ENCODE peak calls at places on chromosomes 5 and 9, in eight cellular contexts. Y is IMR-90, D is endothelial cell of umbilical vein, C is H9, X is PC-3, K is astrocyte, A is SK-N-SH, T is mammary epithelial cell. B is an unnamed sample. For H3K4me1, the result is how much of the 10 kb centered on the place peaks cover.

GRCh38 chr9:27206041-27206440 is 90.9 kb downstream of the EQTN start:
- DNase-seq in Y (no peak), D (no peak), C (no peak), X (no peak), K (no peak), A (no peak), T (no peak), B (no peak)

GRCh38 chr9:110623462-110624025 is 44.0 kb upstream of the SVEP1 start:
- DNase-seq in Y (peak), D (peak), C (no peak), X (peak), K (peak), A (peak), T (peak), B (peak)

GRCh38 chr9:113505963-113506624 is 42.6 kb downstream of the RGS3 start:
- DNase-seq in Y (no peak), D (no peak), C (no peak), X (no peak), K (no peak), A (no peak), T (no peak), B (no peak)

GRCh38 chr9:112169368-112169767 is 5.7 kb downstream of the SUSD1 start:
- DNase-seq in Y (no peak), D (no peak), C (no peak), X (peak), K (no peak), A (no peak), T (peak), B (no peak)

GRCh38 chr9:2228132-2228531 is 213.0 kb downstream of the SMARCA2 start:
- DNase-seq in Y (no peak), D (peak), C (peak), X (no peak), K (no peak), A (peak), T (no peak), B (peak)

GRCh38 chr5:93346301-93346700 is 234.7 kb downstream of the NR2F1-AS1 start:
- DNase-seq in Y (peak), D (no peak), C (no peak), X (no peak), K (no peak), A (no peak), T (no peak), B (peak)

GRCh38 chr5:71865665-71866320 is 146.7 kb downstream of the CARTPT start:
- DNase-seq in Y (no peak), D (no peak), C (no peak), X (no peak), K (no peak), A (no peak), T (no peak), B (no peak)

GRCh38 chr5:32285489-32286138 is 27.1 kb downstream of the MTMR12 start:
- DNase-seq in Y (no peak), D (no peak), C (no peak), X (no peak), K (no peak), A (no peak), T (no peak), B (no peak)

GRCh38 chr9:112969730-112970129 is 42.3 kb downstream of the ZNF883 start:
- DNase-seq in Y (no peak), D (no peak), C (no peak), X (no peak), K (no peak), A (no peak), T (no peak), B (peak)

GRCh38 chr5:133746834-133747233 is 134.5 kb upstream of the FSTL4 start:
- DNase-seq in Y (no peak), D (no peak), C (no peak), X (no peak), K (no peak), A (peak), T (no peak), B (peak)

GRCh38 chr5:168948746-168949145 is 352.2 kb downstream of the SLIT3 start:
- DNase-seq in Y (no peak), D (no peak), C (no peak), X (peak), K (no peak), A (peak), T (peak), B (peak)

GRCh38 chr5:40932766-40933165 is 23.5 kb downstream of the C7 start:
- DNase-seq in Y (no peak), D (no peak), C (no peak), X (no peak), K (no peak), A (no peak), T (no peak), B (no peak)

GRCh38 chr9:21153688-21154608 is 12.3 kb upstream of the IFNW1 start:
- DNase-seq in Y (peak), D (peak), C (peak), X (peak), K (peak), A (peak), T (peak), B (peak)

DNA sequence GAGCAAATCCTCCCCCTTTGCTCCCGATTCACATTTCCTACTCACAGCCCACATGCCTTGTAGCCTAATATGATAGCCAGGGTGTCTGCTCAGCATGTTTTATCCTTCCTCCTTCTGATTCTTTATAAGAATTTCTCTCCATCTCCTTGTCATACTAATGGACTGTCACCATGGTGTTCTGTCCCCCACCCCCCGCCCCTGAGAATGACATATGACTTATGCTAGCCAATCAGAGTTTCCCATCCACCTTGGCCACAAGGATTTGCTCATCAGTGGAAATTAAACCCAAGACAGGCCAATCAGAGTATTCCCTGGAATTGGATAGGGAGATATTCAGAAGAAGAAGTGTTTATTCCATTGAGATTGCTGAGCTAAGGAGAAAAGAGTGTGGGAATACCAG is 16.0 kb downstream of the ABLIM3 start:
- DNase-seq in Y (no peak), D (no peak), C (no peak), X (no peak), K (no peak), A (no peak), T (no peak), B (no peak)
- H3K4me1 ChIP-seq in Y (under half), D (under half), C (under half), X (under half), K (under half), A (under half), T (under half), B (under half)

GRCh38 chr9:117757566-117757965 is 53.4 kb downstream of the TLR4 start:
- DNase-seq in Y (no peak), D (no peak), C (no peak), X (no peak), K (no peak), A (no peak), T (no peak), B (no peak)
- H2AFZ ChIP-seq in Y (no peak), D (no peak), C (no peak), X (no peak), K (no peak), A (no peak), T (no peak), B (no peak)

GRCh38 chr5:106171708-106172107 is 1499.0 kb downstream of the EFNA5 start:
- DNase-seq in Y (peak), D (peak), C (no peak), X (peak), K (peak), A (no peak), T (no peak), B (no peak)
- H3K4me1 ChIP-seq in Y (under half), D (under half), C (under half), X (under half), K (under half), A (under half), T (under half), B (under half)

GRCh38 chr5:160467555-160468418 is 46.1 kb downstream of the PTTG1 start:
- DNase-seq in Y (peak), D (peak), C (peak), X (peak), K (peak), A (peak), T (peak), B (peak)

GRCh38 chr5:160468576-160468975 is 46.9 kb downstream of the PTTG1 start:
- DNase-seq in Y (no peak), D (no peak), C (no peak), X (no peak), K (no peak), A (no peak), T (no peak), B (no peak)

GRCh38 chr5:160469156-160470144 is 47.8 kb downstream of the PTTG1 start:
- DNase-seq in Y (no peak), D (no peak), C (no peak), X (no peak), K (no peak), A (no peak), T (no peak), B (no peak)

GRCh38 chr5:160466121-160466520 is 44.5 kb downstream of the PTTG1 start:
- DNase-seq in Y (no peak), D (no peak), C (no peak), X (no peak), K (no peak), A (no peak), T (no peak), B (no peak)

DNA sequence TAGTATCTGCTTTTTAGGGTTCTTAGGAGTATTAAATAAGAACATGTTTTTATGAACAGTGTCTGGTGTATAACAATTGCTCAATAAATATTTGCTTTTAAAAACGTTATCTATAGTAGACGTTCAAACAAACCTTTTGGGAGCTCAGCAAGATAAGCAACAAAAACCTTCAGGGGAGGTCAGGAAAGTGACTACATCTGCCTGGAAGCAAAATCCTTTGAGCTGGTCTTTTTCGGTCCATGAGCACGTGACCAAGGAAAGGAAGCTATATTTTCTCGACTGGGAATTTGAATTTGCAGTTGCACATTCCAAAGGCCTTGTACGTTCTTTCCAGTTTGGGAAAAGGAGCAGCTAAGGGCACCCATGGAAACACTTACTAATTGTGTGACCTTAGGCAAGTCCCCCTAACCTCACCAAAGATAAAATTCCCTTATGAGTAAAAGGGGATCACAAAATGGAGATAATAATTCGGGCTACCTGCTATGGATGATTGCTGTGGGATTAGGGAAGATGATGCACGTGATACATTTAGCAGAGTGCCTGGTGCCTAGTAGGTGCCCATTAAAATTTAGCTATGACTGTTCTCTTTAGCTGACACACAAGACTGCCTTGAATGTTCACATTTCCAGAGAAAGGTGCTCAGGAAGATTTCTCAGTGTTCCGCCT is 45.4 kb downstream of the PTTG1 start:
- DNase-seq in Y (no peak), D (peak), C (no peak), X (peak), K (no peak), A (no peak), T (no peak), B (no peak)
- H2AFZ ChIP-seq in Y (no peak), D (no peak), C (no peak), X (peak), K (no peak), A (peak), T (peak), B (peak)